ENCODE peak calls at places on chromosome 18, in six cellular contexts. P is EH; K is AG08395; F is CD4-positive, alpha-beta T cell; Q is effector memory CD4-positive, alpha-beta T cell; H is WTC11. I is an unnamed sample.

GRCh38 chr18:9290171-9290570 is 44.4 kb upstream of the TWSG1 start:
- DNase-seq in P (peak), Q (no peak), K (peak), H (no peak), F (no peak), I (no peak)

GRCh38 chr18:23580677-23581367 is 5.5 kb downstream of the NPC1 start:
- DNase-seq in F (no peak), H (no peak), K (peak), P (peak), Q (no peak), I (peak)

GRCh38 chr18:41449612-41450011 is 505.4 kb upstream of the PIK3C3 start:
- DNase-seq in Q (no peak), F (no peak), P (no peak), H (no peak), K (no peak), I (no peak)

GRCh38 chr18:63131106-63131943 is 188.2 kb downstream of the BCL2 start:
- DNase-seq in Q (peak), H (peak), F (peak), P (peak), K (peak), I (peak)

GRCh38 chr18:13611058-13611615 is 115.2 kb downstream of the FAM210A start:
- DNase-seq in P (peak), H (no peak), Q (peak), F (peak), K (peak), I (peak)

GRCh38 chr18:29164020-29164706 is 987.2 kb upstream of the CDH2 start:
- DNase-seq in F (no peak), P (peak), K (peak), Q (no peak), H (no peak), I (peak)

GRCh38 chr18:11246466-11246865 is 97.1 kb upstream of the PIEZO2 start:
- DNase-seq in F (no peak), Q (no peak), P (peak), K (peak), H (no peak), I (no peak)

GRCh38 chr18:32450026-32450681 is 20.5 kb downstream of the GAREM1 start:
- DNase-seq in K (no peak), P (no peak), Q (no peak), F (no peak), H (no peak), I (no peak)

GRCh38 chr18:9133225-9133624 is 3.4 kb upstream of the ANKRD12 start:
- DNase-seq in P (no peak), K (no peak), H (no peak), F (no peak), Q (no peak), I (no peak)

GRCh38 chr18:48833701-48834394 is 116.9 kb downstream of the SMAD7 start:
- DNase-seq in P (no peak), H (peak), F (peak), Q (peak), K (no peak), I (peak)

GRCh38 chr18:23719634-23720201 is 30.5 kb downstream of the LAMA3 start:
- DNase-seq in Q (no peak), H (no peak), F (no peak), K (peak), P (peak), I (no peak)

GRCh38 chr18:7517852-7518251 is 49.3 kb upstream of the PTPRM start:
- DNase-seq in K (no peak), H (no peak), Q (no peak), F (no peak), P (no peak), I (no peak)

GRCh38 chr18:6219116-6219717 is 195.5 kb downstream of the L3MBTL4 start:
- DNase-seq in H (peak), K (peak), Q (no peak), P (peak), F (no peak), I (no peak)

GRCh38 chr18:72867721-72868665 is at the start of gene NETO1:
- DNase-seq in P (peak), Q (no peak), F (no peak), H (peak), K (no peak), I (peak)

GRCh38 chr18:70382032-70382431 is 93.2 kb downstream of the SOCS6 start:
- DNase-seq in F (no peak), H (no peak), Q (no peak), K (no peak), P (no peak), I (no peak)

GRCh38 chr18:62523631-62524442 is 1.0 kb downstream of the ZCCHC2 start:
- DNase-seq in P (peak), K (peak), H (peak), F (peak), Q (peak), I (peak)

GRCh38 chr18:58867281-58867961 is 2.7 kb downstream of the ZNF532 start:
- DNase-seq in K (peak), F (no peak), Q (no peak), P (peak), H (peak), I (peak)

GRCh38 chr18:395481-396250 is 104.8 kb downstream of the COLEC12 start:
- DNase-seq in F (no peak), Q (no peak), H (no peak), K (peak), P (peak), I (peak)

GRCh38 chr18:61379827-61380226 is 46.6 kb downstream of the CDH20 start:
- DNase-seq in F (no peak), P (no peak), K (no peak), Q (no peak), H (no peak), I (no peak)

GRCh38 chr18:58766164-58766563 is 94.9 kb downstream of the MALT1 start:
- DNase-seq in Q (no peak), K (no peak), F (no peak), P (no peak), H (no peak), I (no peak)

GRCh38 chr18:7370375-7370774 is 139.5 kb downstream of the LRRC30 start:
- DNase-seq in H (no peak), P (no peak), K (no peak), F (no peak), Q (no peak), I (no peak)

GRCh38 chr18:63741769-63742168 is 33.4 kb upstream of the SERPINB7 start:
- DNase-seq in H (no peak), K (peak), Q (no peak), F (no peak), P (peak), I (no peak)

GRCh38 chr18:69900941-69901340 is 46.7 kb downstream of the CD226 start:
- DNase-seq in P (no peak), K (no peak), F (no peak), Q (no peak), H (no peak), I (no peak)

GRCh38 chr18:27005589-27005988 is 140.1 kb upstream of the AQP4 start:
- DNase-seq in K (no peak), Q (no peak), P (no peak), F (no peak), H (no peak), I (no peak)

GRCh38 chr18:50579061-50579774 is 19.3 kb downstream of the MAPK4 start:
- DNase-seq in P (no peak), Q (no peak), F (no peak), H (no peak), K (no peak), I (no peak)

GRCh38 chr18:5475252-5475651 is 68.5 kb downstream of the EPB41L3 start:
- DNase-seq in P (no peak), F (no peak), K (no peak), Q (no peak), H (no peak), I (no peak)

GRCh38 chr18:78410094-78410786 is 569.4 kb upstream of the SALL3 start:
- DNase-seq in Q (no peak), H (no peak), K (no peak), P (no peak), F (no peak), I (no peak)

GRCh38 chr18:5542393-5543035 is 1.3 kb downstream of the EPB41L3 start:
- DNase-seq in H (peak), P (peak), K (peak), Q (no peak), F (no peak), I (no peak)

GRCh38 chr18:32717151-32717550 is 55.7 kb downstream of the KLHL14 start:
- DNase-seq in H (no peak), F (no peak), K (no peak), Q (no peak), P (no peak), I (no peak)

GRCh38 chr18:56702946-56703345 is 51.8 kb downstream of the WDR7 start:
- DNase-seq in P (peak), Q (no peak), K (peak), F (no peak), H (no peak), I (peak)

GRCh38 chr18:79634186-79634585 is 45.4 kb upstream of the CTDP1 start:
- DNase-seq in H (no peak), K (no peak), Q (no peak), F (no peak), P (no peak), I (peak)

GRCh38 chr18:10213526-10213925 is 240.9 kb upstream of the APCDD1 start:
- DNase-seq in F (no peak), Q (no peak), P (peak), K (peak), H (no peak), I (no peak)

GRCh38 chr18:71036783-71037182 is 747.9 kb downstream of the SOCS6 start:
- DNase-seq in P (no peak), F (no peak), Q (no peak), H (no peak), K (no peak), I (no peak)

GRCh38 chr18:45962866-45963265 is 4.3 kb downstream of the EPG5 start:
- DNase-seq in F (no peak), K (peak), P (peak), Q (no peak), H (no peak), I (peak)

GRCh38 chr18:22223263-22223960 is 54.0 kb downstream of the GATA6 start:
- DNase-seq in K (peak), Q (no peak), F (no peak), P (peak), H (peak), I (no peak)

GRCh38 chr18:70273021-70273420 is 15.8 kb upstream of the SOCS6 start:
- DNase-seq in P (no peak), F (no peak), Q (no peak), H (no peak), K (no peak), I (no peak)

GRCh38 chr18:59021500-59021899 is 118.2 kb upstream of the SEC11C start:
- DNase-seq in F (no peak), H (no peak), P (no peak), K (no peak), Q (no peak), I (no peak)

GRCh38 chr18:73511751-73512525 is 635.7 kb downstream of the FBXO15 start:
- DNase-seq in P (peak), K (no peak), H (no peak), F (no peak), Q (no peak), I (no peak)

GRCh38 chr18:75544496-75544895 is 117.0 kb upstream of the SMIM21 start:
- DNase-seq in Q (no peak), H (no peak), F (no peak), K (peak), P (peak), I (no peak)

I was measured in osteoblast.